ENCODE peak calls at places on chromosome 7, in eight cellular contexts. M is body of pancreas, Q is endothelial cell of umbilical vein, J is transverse colon, C is tibial nerve, K is IMR-90, B is uterus, D is HCT116. A is an unnamed sample. For H3K36me3, the result is how much of the 10 kb centered on the place peaks cover.

GRCh38 chr7:90595801-90596683 is at the start of gene CDK14:
- DNase-seq in M (peak), Q (peak), J (peak), C (peak), K (peak), B (peak), D (peak), A (peak)

GRCh38 chr7:111784971-111785575 is 222.8 kb upstream of the IMMP2L start:
- DNase-seq in M (no peak), Q (no peak), J (no peak), C (no peak), K (no peak), B (no peak), D (no peak), A (no peak)

GRCh38 chr7:155247479-155248365 is 50.0 kb upstream of the INSIG1 start:
- DNase-seq in M (no peak), Q (no peak), J (no peak), C (no peak), K (peak), B (no peak), D (no peak), A (no peak)

GRCh38 chr7:155349601-155350331 is 52.1 kb downstream of the INSIG1 start:
- DNase-seq in M (peak), Q (no peak), J (no peak), C (no peak), K (no peak), B (no peak), D (no peak), A (no peak)

GRCh38 chr7:22762866-22763265 is 35.9 kb downstream of the IL6 start:
- DNase-seq in M (no peak), Q (no peak), J (no peak), C (no peak), K (no peak), B (no peak), D (no peak), A (no peak)

GRCh38 chr7:51316262-51316665 is 345 bp downstream of the COBL start:
- DNase-seq in M (peak), Q (no peak), J (peak), C (no peak), K (no peak), B (no peak), D (no peak), A (peak)

GRCh38 chr7:55252386-55252785 is 112.8 kb upstream of the LANCL2 start:
- DNase-seq in M (no peak), Q (no peak), J (no peak), C (no peak), K (no peak), B (no peak), D (no peak), A (no peak)

GRCh38 chr7:2399848-2400587 is 3.4 kb upstream of the CHST12 start:
- DNase-seq in M (peak), Q (peak), J (peak), C (peak), K (peak), B (peak), D (no peak), A (peak)

GRCh38 chr7:156079156-156079555 is 266.9 kb upstream of the SHH start:
- DNase-seq in M (no peak), Q (no peak), J (no peak), C (no peak), K (no peak), B (no peak), D (no peak), A (no peak)

GRCh38 chr7:131224996-131225395 is 102.7 kb upstream of the MKLN1 start:
- DNase-seq in M (no peak), Q (no peak), J (no peak), C (no peak), K (no peak), B (no peak), D (no peak), A (no peak)

GRCh38 chr7:151348970-151349369 is 7.4 kb downstream of the NUB1 start:
- DNase-seq in M (no peak), Q (no peak), J (no peak), C (no peak), K (no peak), B (no peak), D (no peak), A (no peak)

GRCh38 chr7:137850586-137850985 is 3.8 kb upstream of the DGKI start:
- DNase-seq in M (no peak), Q (no peak), J (no peak), C (no peak), K (peak), B (no peak), D (no peak), A (no peak)

GRCh38 chr7:38382627-38383026 is 109.2 kb upstream of the TARP start:
- DNase-seq in M (no peak), Q (no peak), J (no peak), C (no peak), K (peak), B (no peak), D (no peak), A (no peak)

GRCh38 chr7:22597845-22598244 is 97.9 kb upstream of the STEAP1B start:
- DNase-seq in M (no peak), Q (peak), J (no peak), C (no peak), K (peak), B (no peak), D (no peak), A (no peak)

GRCh38 chr7:151157645-151158329 is 9.7 kb downstream of the GBX1 start:
- DNase-seq in M (no peak), Q (peak), J (peak), C (no peak), K (peak), B (no peak), D (no peak), A (no peak)

GRCh38 chr7:17941171-17941490 is 837 bp upstream of the SNX13 start:
- DNase-seq in M (no peak), Q (no peak), J (no peak), C (no peak), K (no peak), B (no peak), D (no peak), A (no peak)

GRCh38 chr7:54839538-54840213 is 80.7 kb upstream of the SEC61G start:
- DNase-seq in M (peak), Q (peak), J (peak), C (peak), K (peak), B (no peak), D (peak), A (peak)

GRCh38 chr7:51471199-51472016 is 154.8 kb upstream of the COBL start:
- DNase-seq in M (no peak), Q (no peak), J (no peak), C (no peak), K (no peak), B (no peak), D (no peak), A (no peak)

GRCh38 chr7:132218876-132219275 is 357.4 kb downstream of the PLXNA4 start:
- DNase-seq in M (no peak), Q (no peak), J (no peak), C (no peak), K (no peak), B (no peak), D (no peak), A (no peak)

GRCh38 chr7:41925946-41926345 is 223.1 kb upstream of the INHBA start:
- DNase-seq in M (no peak), Q (no peak), J (no peak), C (no peak), K (peak), B (no peak), D (no peak), A (no peak)

GRCh38 chr7:96330193-96330592 is 8.3 kb upstream of the SLC25A13 start:
- DNase-seq in M (no peak), Q (peak), J (no peak), C (no peak), K (no peak), B (no peak), D (no peak), A (no peak)

GRCh38 chr7:27101906-27102577 is 441 bp downstream of the HOXA2 start:
- DNase-seq in M (no peak), Q (no peak), J (no peak), C (no peak), K (peak), B (no peak), D (no peak), A (no peak)

GRCh38 chr7:30556854-30557644 is 37.6 kb upstream of the GARS1 start:
- DNase-seq in M (no peak), Q (no peak), J (no peak), C (no peak), K (peak), B (no peak), D (no peak), A (no peak)

DNA sequence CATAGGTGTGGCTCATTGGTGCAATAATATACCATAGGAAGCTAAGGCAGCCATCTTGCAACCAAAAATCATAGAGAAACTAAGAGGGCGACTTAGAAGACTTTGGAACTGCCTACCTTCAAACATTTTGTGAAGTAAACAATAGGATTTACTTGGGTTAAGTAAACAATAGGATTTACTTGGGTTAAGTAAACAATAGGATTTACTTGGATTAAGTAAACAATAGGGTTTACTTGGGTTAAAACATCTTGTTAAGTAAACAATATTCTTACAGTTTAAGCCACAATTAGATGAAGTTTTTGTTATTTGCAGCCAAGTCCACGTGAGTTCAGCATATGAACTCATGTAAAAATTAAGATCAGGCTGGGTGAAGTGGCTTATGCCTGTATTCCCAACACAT is 722.4 kb upstream of the AUTS2 start:
- DNase-seq in M (no peak), Q (no peak), J (no peak), C (no peak), K (no peak), B (no peak), D (no peak), A (no peak)
- H3K27ac ChIP-seq in M (no peak), Q (no peak), J (no peak), C (no peak), K (no peak), B (no peak), D (no peak), A (no peak)

DNA sequence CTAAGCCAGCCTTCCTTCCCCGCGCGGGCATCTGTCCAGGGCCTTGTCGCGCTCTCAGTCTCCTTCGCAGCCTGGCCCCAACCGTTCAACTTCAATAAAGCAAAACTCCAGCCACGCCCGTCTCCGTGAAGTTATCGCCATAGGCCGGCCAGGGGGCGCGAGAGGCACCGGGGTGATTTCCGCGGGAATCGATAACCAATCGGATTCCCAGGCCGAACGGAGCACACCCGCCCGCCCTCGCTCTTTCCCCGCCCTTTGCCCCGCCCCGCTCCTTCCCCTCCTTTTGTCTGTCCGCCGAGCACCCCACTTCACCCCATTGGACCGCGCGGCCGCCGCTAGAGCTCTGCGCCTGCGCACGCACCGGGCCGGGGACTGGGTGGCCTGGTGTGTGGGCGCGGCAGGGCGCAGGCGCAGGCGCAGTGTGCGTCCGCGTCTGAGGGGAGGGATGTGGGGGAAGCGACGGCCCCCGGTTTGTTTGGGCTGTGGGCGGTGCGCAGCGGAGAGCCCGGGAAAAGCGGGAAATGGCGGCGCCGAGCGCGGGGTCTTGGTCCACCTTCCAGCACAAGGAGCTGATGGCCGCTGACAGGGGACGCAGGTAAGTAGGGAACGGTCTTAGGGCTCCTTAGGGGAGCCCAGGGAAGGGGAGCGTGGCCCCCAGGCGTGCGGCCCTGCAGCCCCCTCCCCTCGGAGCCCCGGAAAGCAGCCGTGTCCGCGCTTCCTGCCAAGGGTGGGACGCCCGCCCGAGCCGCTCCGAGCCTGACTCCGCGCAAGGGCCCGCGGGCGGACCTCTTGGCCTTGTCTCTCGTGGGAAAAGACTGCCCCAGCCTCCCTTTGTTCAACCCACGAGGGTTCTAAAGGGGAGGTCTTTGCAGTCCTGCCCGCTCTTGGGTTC is at the start of gene CASP2:
- DNase-seq in M (peak), Q (peak), J (peak), C (peak), K (peak), B (peak), D (peak), A (peak)
- TF ChIP-seq POLR2A in M (peak), Q (peak), J (peak), C (peak), K (peak), B (peak), D (peak), A (peak)

GRCh38 chr7:121062684-121063279 is 74.3 kb downstream of the CPED1 start:
- DNase-seq in M (no peak), Q (no peak), J (no peak), C (no peak), K (no peak), B (peak), D (no peak), A (no peak)
- H3K36me3 ChIP-seq in M (under half), Q (under half), J (under half), C (under half), K (under half), B (under half), D (under half), A (under half)

GRCh38 chr7:102320181-102320580 is 33.5 kb downstream of the SH2B2 start:
- DNase-seq in M (no peak), Q (no peak), J (no peak), C (no peak), K (no peak), B (no peak), D (no peak), A (no peak)

GRCh38 chr7:102321351-102322201 is 34.7 kb downstream of the SPDYE6 start:
- DNase-seq in M (no peak), Q (peak), J (peak), C (no peak), K (no peak), B (no peak), D (no peak), A (peak)

GRCh38 chr7:102318482-102318971 is 31.9 kb downstream of the SH2B2 start:
- DNase-seq in M (no peak), Q (peak), J (no peak), C (no peak), K (peak), B (no peak), D (peak), A (no peak)

GRCh38 chr7:102320601-102321350 is 34.1 kb downstream of the SH2B2 start:
- DNase-seq in M (no peak), Q (no peak), J (no peak), C (no peak), K (no peak), B (no peak), D (no peak), A (no peak)

DNA sequence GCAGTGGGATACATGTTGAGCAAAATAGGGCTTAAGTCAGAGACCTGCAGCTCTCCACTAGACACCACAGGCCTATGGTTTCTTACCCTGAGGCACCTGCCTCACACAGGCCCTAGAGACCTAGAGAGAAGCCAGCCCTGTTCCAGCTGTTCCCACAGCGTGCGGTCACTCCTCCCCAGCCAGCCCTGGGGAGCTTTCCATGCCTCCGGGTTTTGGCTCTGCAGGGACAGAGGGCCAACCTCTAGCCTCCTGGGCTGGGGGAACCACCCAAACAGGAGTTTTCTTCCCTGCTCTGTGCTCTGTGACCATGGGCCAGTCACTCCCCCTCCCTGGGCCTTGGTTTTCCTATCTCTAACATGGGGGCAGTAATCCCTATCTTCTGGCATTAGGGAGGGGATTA is 33.0 kb downstream of the SH2B2 start:
- DNase-seq in M (no peak), Q (no peak), J (no peak), C (no peak), K (no peak), B (no peak), D (no peak), A (no peak)
- H3K27ac ChIP-seq in M (no peak), Q (no peak), J (no peak), C (no peak), K (no peak), B (no peak), D (no peak), A (no peak)

DNA sequence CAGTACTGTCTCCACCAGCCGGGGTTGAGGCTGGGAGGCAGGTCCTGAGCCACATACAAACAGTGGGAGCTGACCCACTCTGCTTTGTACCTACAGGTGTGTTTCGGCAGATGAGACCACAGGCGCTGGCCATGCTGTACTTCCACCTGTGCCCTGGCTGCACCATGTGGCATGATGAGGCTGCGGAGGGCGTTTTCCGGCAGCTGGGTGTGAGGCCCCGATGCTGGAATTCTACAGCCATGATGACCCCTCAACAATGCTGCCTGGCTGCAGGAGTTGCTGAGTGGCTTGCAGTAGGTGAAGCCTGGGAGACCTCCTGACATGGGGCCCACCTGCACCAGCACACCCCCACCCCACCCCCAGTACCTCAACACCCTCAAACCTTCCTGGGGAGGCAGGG is 18.0 kb downstream of the IMPDH1 start:
- DNase-seq in M (no peak), Q (no peak), J (no peak), C (no peak), K (no peak), B (no peak), D (no peak), A (peak)
- TF ChIP-seq POLR2A in M (no peak), Q (no peak), J (no peak), C (no peak), K (no peak), B (no peak), D (no peak), A (no peak)

GRCh38 chr7:83851551-83851950 is 202.6 kb upstream of the SEMA3E start:
- DNase-seq in M (no peak), Q (no peak), J (no peak), C (no peak), K (no peak), B (no peak), D (no peak), A (no peak)

GRCh38 chr7:83852136-83852535 is 203.2 kb upstream of the SEMA3E start:
- DNase-seq in M (no peak), Q (peak), J (no peak), C (no peak), K (no peak), B (no peak), D (no peak), A (no peak)

GRCh38 chr7:83859827-83860226 is 210.9 kb upstream of the SEMA3E start:
- DNase-seq in M (no peak), Q (no peak), J (no peak), C (no peak), K (no peak), B (no peak), D (no peak), A (no peak)

GRCh38 chr7:83857691-83858090 is 208.8 kb upstream of the SEMA3E start:
- DNase-seq in M (no peak), Q (no peak), J (no peak), C (no peak), K (no peak), B (no peak), D (no peak), A (no peak)

GRCh38 chr7:83856094-83856493 is 207.2 kb upstream of the SEMA3E start:
- DNase-seq in M (no peak), Q (no peak), J (no peak), C (no peak), K (no peak), B (no peak), D (no peak), A (no peak)
- H3K36me3 ChIP-seq in M (under half), Q (under half), J (under half), C (under half), K (under half), B (under half), D (under half), A (under half)

A was measured in heart left ventricle.